ENCODE peak calls at places on chromosome 15, in seven cellular contexts. U is HFF-Myc; V is MG63; Q is NCI-H1436; I is NCI-H1105; B is Calu3; T is activated naive CD4-positive, alpha-beta T cell. C is an unnamed sample.

GRCh38 chr15:101773496-101774100 is 29.7 kb upstream of the OR4F6 start:
- DNase-seq in U (no peak), V (no peak), Q (no peak), I (peak; percentile 18), B (peak; percentile 62), T (no peak), C (no peak)

GRCh38 chr15:68806220-68807105 is 14.2 kb downstream of the ANP32A start:
- DNase-seq in U (no peak), V (no peak), Q (no peak), I (no peak), B (no peak), T (no peak), C (no peak)

GRCh38 chr15:66047321-66048024 is 178.2 kb downstream of the RAB11A start:
- DNase-seq in U (no peak), V (no peak), Q (no peak), I (no peak), B (no peak), T (no peak), C (no peak)

GRCh38 chr15:65287515-65287845 is 797 bp upstream of the PARP16 start:
- DNase-seq in U (no peak), V (no peak), Q (no peak), I (no peak), B (no peak), T (no peak), C (no peak)

GRCh38 chr15:32979710-32980109 is 214.8 kb downstream of the FMN1 start:
- DNase-seq in U (peak; percentile 38), V (peak; percentile 67), Q (no peak), I (no peak), B (no peak), T (no peak), C (no peak)

GRCh38 chr15:37100109-37100873 is at the start of gene MEIS2:
- DNase-seq in U (peak; percentile 79), V (peak; percentile 84), Q (peak; percentile 93), I (peak; percentile 69), B (peak; percentile 80), T (no peak), C (peak; percentile 85)

GRCh38 chr15:74798388-74799254 is 14.0 kb upstream of the LMAN1L start:
- DNase-seq in U (no peak), V (no peak), Q (no peak), I (no peak), B (no peak), T (no peak), C (no peak)

GRCh38 chr15:98311566-98312188 is 336.7 kb upstream of the IGF1R start:
- DNase-seq in U (peak; percentile 48), V (peak; percentile 59), Q (peak; percentile 52), I (peak; percentile 42), B (peak; percentile 82), T (peak; percentile 14), C (peak; percentile 75)

GRCh38 chr15:23897576-23897975 is 210.5 kb upstream of the NDN start:
- DNase-seq in U (no peak), V (peak; percentile 3), Q (no peak), I (no peak), B (no peak), T (no peak), C (no peak)

GRCh38 chr15:84648539-84648938 is 5.5 kb downstream of the WDR73 start:
- DNase-seq in U (no peak), V (no peak), Q (no peak), I (no peak), B (no peak), T (no peak), C (no peak)

GRCh38 chr15:70826634-70827033 is 27.3 kb downstream of the LARP6 start:
- DNase-seq in U (peak; percentile 48), V (peak; percentile 86), Q (no peak), I (no peak), B (peak; percentile 58), T (no peak), C (no peak)

GRCh38 chr15:34609658-34610057 is 26.2 kb upstream of the GOLGA8B start:
- DNase-seq in U (no peak), V (no peak), Q (no peak), I (no peak), B (no peak), T (no peak), C (no peak)

C was measured in breast epithelium.